ENCODE peak calls at places on chromosomes 2 and 18, in eight cellular contexts. S is cardiac fibroblast; C is GM12865; U is stomach; H is CD8-positive, alpha-beta T cell; J is DND-41; W is psoas muscle; A is lower lobe of right lung. N is an unnamed sample.

GRCh38 chr2:8306530-8307351 is 375.1 kb upstream of the ID2 start:
- DNase-seq in S (peak; percentile 14), C (peak; percentile 60), U (no peak), H (no peak), J (no peak), W (no peak), A (no peak), N (no peak)

GRCh38 chr2:111157798-111158197 is 37.1 kb downstream of the BCL2L11 start:
- DNase-seq in S (no peak), C (peak; percentile 78), U (no peak), H (no peak), J (peak; percentile 14), W (no peak), A (no peak), N (no peak)

GRCh38 chr2:205969584-205969983 is 116.4 kb downstream of the INO80D start:
- DNase-seq in S (no peak), C (no peak), U (no peak), H (no peak), J (no peak), W (no peak), A (no peak), N (no peak)

GRCh38 chr18:78192044-78192443 is 787.6 kb upstream of the SALL3 start:
- DNase-seq in S (no peak), C (no peak), U (no peak), H (no peak), J (no peak), W (no peak), A (peak; percentile 84), N (no peak)

GRCh38 chr2:236969075-236969474 is 116.6 kb upstream of the COPS8 start:
- DNase-seq in S (no peak), C (no peak), U (peak; percentile 19), H (no peak), J (peak; percentile 7), W (no peak), A (no peak), N (no peak)

GRCh38 chr2:230908595-230909191 is 16.3 kb downstream of the GPR55 start:
- DNase-seq in S (peak; percentile 57), C (peak; percentile 52), U (peak; percentile 23), H (no peak), J (no peak), W (no peak), A (no peak), N (peak; percentile 76)

GRCh38 chr2:180604077-180604476 is 376.3 kb upstream of the UBE2E3 start:
- DNase-seq in S (peak; percentile 7), C (peak; percentile 31), U (no peak), H (no peak), J (no peak), W (no peak), A (no peak), N (no peak)

GRCh38 chr2:200705305-200705985 is 106.3 kb upstream of the BZW1 start:
- DNase-seq in S (peak; percentile 42), C (no peak), U (no peak), H (no peak), J (peak; percentile 22), W (no peak), A (no peak), N (no peak)

GRCh38 chr2:102250278-102250821 is 61.0 kb upstream of the IL1RL1 start:
- DNase-seq in S (no peak), C (no peak), U (no peak), H (no peak), J (no peak), W (no peak), A (no peak), N (no peak)

GRCh38 chr2:102251849-102252203 is 59.5 kb upstream of the IL1RL1 start:
- DNase-seq in S (no peak), C (no peak), U (no peak), H (no peak), J (no peak), W (no peak), A (no peak), N (no peak)

GRCh38 chr2:102253140-102253752 is 58.1 kb upstream of the IL1RL1 start:
- DNase-seq in S (no peak), C (no peak), U (no peak), H (peak; percentile 35), J (no peak), W (no peak), A (no peak), N (no peak)

GRCh38 chr2:102253753-102254150 is 57.6 kb upstream of the IL1RL1 start:
- DNase-seq in S (peak; percentile 63), C (no peak), U (no peak), H (no peak), J (no peak), W (no peak), A (no peak), N (no peak)

GRCh38 chr2:102251042-102251848 is 60.1 kb upstream of the IL1RL1 start:
- DNase-seq in S (peak; percentile 53), C (peak; percentile 57), U (peak; percentile 56), H (peak; percentile 56), J (no peak), W (peak; percentile 70), A (peak; percentile 83), N (no peak)
- TF ChIP-seq CTCF in S (peak; percentile 62), C (peak; percentile 56), U (no peak), H (peak; percentile 87), J (peak; percentile 8), W (peak; percentile 62), A (peak; percentile 70), N (peak; percentile 78)

DNA sequence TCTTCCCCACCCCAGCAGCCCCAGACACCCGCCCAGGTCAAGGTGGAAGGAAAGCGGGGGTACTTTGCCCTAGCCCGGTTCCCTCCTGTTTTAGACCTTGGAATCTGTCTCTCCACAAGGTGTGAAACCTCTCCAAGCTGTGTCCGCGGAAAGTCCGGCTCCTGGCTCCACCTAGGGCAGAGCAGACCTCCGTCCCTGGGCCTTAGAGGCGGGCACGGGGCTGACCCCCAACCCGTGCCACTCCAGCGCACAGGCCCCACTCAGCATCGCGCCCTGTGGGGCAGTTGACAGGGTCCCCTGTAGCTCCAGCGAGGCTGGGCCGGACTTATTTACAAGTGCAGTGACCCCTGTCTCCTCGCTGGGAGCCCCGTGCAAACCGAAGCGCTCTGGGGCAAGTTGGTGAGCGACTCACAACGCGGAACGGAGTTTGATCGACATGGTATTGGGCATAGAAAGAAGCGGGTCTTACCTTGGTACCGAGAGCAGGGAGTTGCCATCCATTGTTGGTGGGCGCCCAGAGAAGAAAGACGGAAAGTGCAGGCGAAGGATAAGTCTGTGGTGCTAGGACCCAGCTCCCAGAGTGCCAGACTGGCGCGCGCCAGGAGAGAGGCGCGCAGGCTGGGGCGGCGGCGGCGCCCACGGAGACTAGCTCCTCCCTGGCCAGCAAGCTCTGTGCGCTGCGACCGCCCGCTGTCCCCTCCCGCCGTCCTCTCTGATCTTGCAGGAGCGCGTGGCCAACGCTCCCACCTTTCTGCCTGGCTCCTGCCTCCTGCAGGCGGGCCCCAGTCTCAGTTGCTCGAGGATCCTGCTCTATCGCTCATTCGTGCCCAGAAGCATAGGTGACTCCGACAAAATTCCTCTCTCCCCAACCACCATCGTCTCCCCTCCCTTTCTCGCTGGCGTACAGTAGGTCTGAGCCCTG is at the start of gene SPHKAP:
- DNase-seq in S (no peak), C (no peak), U (no peak), H (no peak), J (no peak), W (no peak), A (no peak), N (no peak)
- H3K4me3 ChIP-seq in S (no peak within 1 kb of the TSS), C (no peak within 1 kb of the TSS), U (no peak within 1 kb of the TSS), H (no peak within 1 kb of the TSS), J (no peak within 1 kb of the TSS), W (no peak within 1 kb of the TSS), A (no peak within 1 kb of the TSS), N (no peak within 1 kb of the TSS)

GRCh38 chr2:121830809-121831208 is 75.4 kb downstream of the TSN start:
- DNase-seq in S (no peak), C (no peak), U (no peak), H (no peak), J (no peak), W (no peak), A (no peak), N (no peak)

GRCh38 chr2:121837596-121837995 is 82.1 kb downstream of the TSN start:
- DNase-seq in S (no peak), C (no peak), U (no peak), H (no peak), J (no peak), W (no peak), A (no peak), N (no peak)

GRCh38 chr2:121832372-121832771 is 76.9 kb downstream of the TSN start:
- DNase-seq in S (no peak), C (no peak), U (no peak), H (no peak), J (no peak), W (no peak), A (no peak), N (no peak)

GRCh38 chr2:121831841-121832240 is 76.4 kb downstream of the TSN start:
- DNase-seq in S (no peak), C (no peak), U (no peak), H (no peak), J (no peak), W (peak; percentile 79), A (no peak), N (no peak)

DNA sequence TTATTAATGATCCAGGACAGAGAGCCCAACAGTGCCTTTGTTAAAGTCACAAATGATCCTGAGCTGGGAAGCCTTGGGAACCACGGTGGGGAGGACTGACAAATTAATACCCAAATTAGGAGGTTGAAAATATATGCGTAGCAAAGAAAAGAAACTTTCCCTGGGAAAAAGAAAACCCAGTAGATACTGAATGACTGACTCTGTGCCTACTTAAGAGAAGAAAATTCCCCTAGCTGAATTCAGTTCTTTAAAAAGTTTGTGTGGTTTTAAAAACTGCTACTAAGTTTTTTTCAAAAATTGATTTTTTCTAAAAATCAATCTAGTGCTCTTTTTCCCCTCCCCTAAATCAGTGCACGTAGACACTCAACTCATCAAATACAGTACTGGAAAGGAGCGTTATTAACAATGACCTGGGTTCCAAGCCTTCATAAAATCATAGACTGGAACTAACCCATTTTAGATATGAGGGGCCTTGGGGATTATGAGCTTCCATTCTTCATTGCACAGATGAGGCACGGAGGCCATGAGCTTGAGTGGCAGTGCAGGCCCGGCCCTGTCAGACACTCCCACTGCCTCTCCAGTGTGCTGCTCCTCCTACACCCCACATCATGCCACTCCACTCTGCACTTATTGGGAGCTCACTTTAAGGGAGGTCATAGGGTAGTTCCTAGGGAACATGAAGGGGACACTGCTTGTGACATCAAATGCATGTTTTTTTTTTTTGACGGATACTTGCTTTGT is 77.7 kb downstream of the TSN start:
- DNase-seq in S (no peak), C (no peak), U (no peak), H (no peak), J (no peak), W (no peak), A (no peak), N (no peak)
- TF ChIP-seq CTCF in S (no peak), C (no peak), U (no peak), H (no peak), J (no peak), W (no peak), A (no peak), N (no peak)

GRCh38 chr18:21634588-21635199 is 22.6 kb downstream of the SNRPD1 start:
- DNase-seq in S (no peak), C (no peak), U (no peak), H (no peak), J (no peak), W (no peak), A (no peak), N (no peak)

GRCh38 chr18:21632393-21632792 is 20.3 kb downstream of the SNRPD1 start:
- DNase-seq in S (peak; percentile 39), C (no peak), U (no peak), H (no peak), J (no peak), W (no peak), A (no peak), N (no peak)

DNA sequence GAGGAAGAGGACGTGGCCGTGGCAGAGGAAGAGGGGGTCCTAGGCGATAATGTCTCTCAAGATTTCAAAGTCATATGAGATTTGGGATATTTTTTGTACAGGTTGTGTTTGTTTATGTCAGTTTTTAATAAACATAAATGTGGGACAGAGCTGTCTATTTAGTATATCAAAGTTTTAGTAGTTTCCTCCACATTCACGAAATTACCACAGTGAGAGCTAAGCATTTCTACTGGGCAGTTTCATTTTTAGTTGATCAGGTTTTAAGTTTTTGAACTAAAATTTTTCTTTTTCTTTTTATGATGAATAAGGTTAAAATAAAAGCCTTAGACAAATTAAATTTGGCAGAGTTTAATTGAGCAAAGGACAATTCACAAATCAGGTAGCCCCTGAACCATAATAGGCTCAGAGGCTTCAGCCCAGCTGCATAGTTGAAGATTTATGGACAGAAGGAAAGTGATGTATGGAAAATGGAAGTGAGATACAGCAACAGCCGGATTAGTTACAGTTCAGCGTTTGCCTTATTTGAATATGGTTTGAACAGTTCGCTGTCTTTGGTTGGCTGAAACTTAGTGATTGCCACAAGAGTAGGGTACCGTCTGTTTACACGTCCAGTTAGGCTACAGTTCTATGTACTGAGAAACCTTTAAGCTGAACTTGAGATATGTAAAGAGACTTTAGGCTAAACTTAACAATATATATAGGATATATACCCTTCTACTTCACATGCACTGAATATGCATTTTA is 17.1 kb downstream of the SNRPD1 start:
- DNase-seq in S (no peak), C (peak; percentile 80), U (no peak), H (no peak), J (no peak), W (no peak), A (no peak), N (no peak)
- H3K4me3 ChIP-seq in S (no peak overlapping the region), C (peak overlapping the region; percentile 3), U (no peak overlapping the region), H (no peak overlapping the region), J (no peak overlapping the region), W (no peak overlapping the region), A (no peak overlapping the region), N (no peak overlapping the region)

N was measured in epithelial cell of proximal tubule.